ENCODE peak calls at places on chromosomes 13 and 19, in seven cellular contexts. One of them, this sample, is unnamed.

GRCh38 chr19:27735314-27735713 is 1477.6 kb downstream of the UQCRFS1 start:
- DNase-seq in H1: no peak
- DNase-seq in IMR-90: no peak
- DNase-seq in trophoblast cell: no peak
- DNase-seq in neuronal stem cell: no peak
- DNase-seq in H9: no peak
- DNase-seq in mesenchymal stem cell: no peak
- DNase-seq in this sample: no peak

GRCh38 chr19:13865578-13866462 is 11.1 kb upstream of the NANOS3 start:
- DNase-seq in IMR-90: no peak
- DNase-seq in neuronal stem cell: no peak
- DNase-seq in H9: no peak
- DNase-seq in trophoblast cell: no peak
- DNase-seq in H1: no peak
- DNase-seq in mesenchymal stem cell: no peak
- DNase-seq in this sample: no peak

GRCh38 chr19:11496391-11497163 is 9.1 kb downstream of the ZNF653 start:
- DNase-seq in trophoblast cell: peak
- DNase-seq in H1: peak
- DNase-seq in H9: peak
- DNase-seq in IMR-90: peak
- DNase-seq in neuronal stem cell: peak
- DNase-seq in mesenchymal stem cell: peak
- DNase-seq in this sample: peak

GRCh38 chr19:13526552-13526951 is 20.3 kb upstream of the CACNA1A start:
- DNase-seq in trophoblast cell: no peak
- DNase-seq in neuronal stem cell: no peak
- DNase-seq in IMR-90: peak
- DNase-seq in mesenchymal stem cell: no peak
- DNase-seq in H1: peak
- DNase-seq in H9: peak
- DNase-seq in this sample: peak

GRCh38 chr13:28470286-28470685 is 24.6 kb downstream of the FLT1 start:
- DNase-seq in IMR-90: no peak
- DNase-seq in mesenchymal stem cell: peak
- DNase-seq in H9: no peak
- DNase-seq in neuronal stem cell: no peak
- DNase-seq in H1: no peak
- DNase-seq in trophoblast cell: no peak
- DNase-seq in this sample: no peak

GRCh38 chr19:17579523-17580244 is 24.2 kb downstream of the COLGALT1 start:
- DNase-seq in mesenchymal stem cell: peak
- DNase-seq in neuronal stem cell: peak
- DNase-seq in H9: peak
- DNase-seq in H1: peak
- DNase-seq in trophoblast cell: peak
- DNase-seq in IMR-90: peak
- DNase-seq in this sample: peak

GRCh38 chr19:49558591-49558990 is 21.8 kb downstream of the NOSIP start:
- DNase-seq in mesenchymal stem cell: no peak
- DNase-seq in IMR-90: no peak
- DNase-seq in H1: no peak
- DNase-seq in trophoblast cell: no peak
- DNase-seq in H9: no peak
- DNase-seq in neuronal stem cell: no peak
- DNase-seq in this sample: no peak

GRCh38 chr13:111270765-111271164 is 49.7 kb upstream of the TEX29 start:
- DNase-seq in neuronal stem cell: no peak
- DNase-seq in H9: no peak
- DNase-seq in H1: peak
- DNase-seq in IMR-90: peak
- DNase-seq in trophoblast cell: no peak
- DNase-seq in mesenchymal stem cell: no peak
- DNase-seq in this sample: no peak

GRCh38 chr19:51417107-51417806 is at the start of gene SIGLEC10:
- DNase-seq in trophoblast cell: no peak
- DNase-seq in H1: no peak
- DNase-seq in H9: peak
- DNase-seq in IMR-90: no peak
- DNase-seq in neuronal stem cell: no peak
- DNase-seq in mesenchymal stem cell: no peak
- DNase-seq in this sample: no peak

GRCh38 chr19:56877069-56877715 is 36.7 kb upstream of the PEG3 start:
- DNase-seq in H1: no peak
- DNase-seq in mesenchymal stem cell: no peak
- DNase-seq in IMR-90: no peak
- DNase-seq in trophoblast cell: no peak
- DNase-seq in H9: no peak
- DNase-seq in neuronal stem cell: no peak
- DNase-seq in this sample: no peak

GRCh38 chr13:74290324-74290773 is 156.1 kb upstream of the KLF12 start:
- DNase-seq in IMR-90: peak
- DNase-seq in H1: no peak
- DNase-seq in trophoblast cell: no peak
- DNase-seq in mesenchymal stem cell: peak
- DNase-seq in H9: peak
- DNase-seq in neuronal stem cell: peak
- DNase-seq in this sample: peak

GRCh38 chr13:94143624-94144350 is 335.7 kb downstream of the DCT start:
- DNase-seq in H9: peak
- DNase-seq in neuronal stem cell: no peak
- DNase-seq in IMR-90: no peak
- DNase-seq in trophoblast cell: no peak
- DNase-seq in H1: no peak
- DNase-seq in mesenchymal stem cell: no peak
- DNase-seq in this sample: no peak

GRCh38 chr19:46210634-46211033 is 18.9 kb upstream of the IGFL1 start:
- DNase-seq in H9: no peak
- DNase-seq in trophoblast cell: no peak
- DNase-seq in IMR-90: no peak
- DNase-seq in mesenchymal stem cell: no peak
- DNase-seq in neuronal stem cell: no peak
- DNase-seq in H1: no peak
- DNase-seq in this sample: no peak

GRCh38 chr13:102346769-102347168 is 55.1 kb downstream of the FGF14 start:
- DNase-seq in neuronal stem cell: no peak
- DNase-seq in H9: no peak
- DNase-seq in mesenchymal stem cell: no peak
- DNase-seq in trophoblast cell: no peak
- DNase-seq in H1: no peak
- DNase-seq in IMR-90: no peak
- DNase-seq in this sample: no peak

GRCh38 chr19:1251233-1251502 is 2.8 kb downstream of the MIDN start:
- DNase-seq in H9: no peak
- DNase-seq in H1: no peak
- DNase-seq in mesenchymal stem cell: peak
- DNase-seq in trophoblast cell: peak
- DNase-seq in neuronal stem cell: no peak
- DNase-seq in IMR-90: peak
- DNase-seq in this sample: peak

GRCh38 chr13:43783820-43784219 is 3.0 kb downstream of the ENOX1 start:
- DNase-seq in neuronal stem cell: no peak
- DNase-seq in mesenchymal stem cell: peak
- DNase-seq in H9: no peak
- DNase-seq in IMR-90: peak
- DNase-seq in H1: no peak
- DNase-seq in trophoblast cell: peak
- DNase-seq in this sample: peak

GRCh38 chr19:19258589-19259338 is 14.3 kb downstream of the TM6SF2 start:
- DNase-seq in H9: no peak
- DNase-seq in IMR-90: no peak
- DNase-seq in H1: no peak
- DNase-seq in trophoblast cell: no peak
- DNase-seq in mesenchymal stem cell: no peak
- DNase-seq in neuronal stem cell: no peak
- DNase-seq in this sample: no peak

GRCh38 chr13:109100705-109101104 is 471.3 kb downstream of the MYO16 start:
- DNase-seq in IMR-90: no peak
- DNase-seq in H1: no peak
- DNase-seq in neuronal stem cell: no peak
- DNase-seq in trophoblast cell: no peak
- DNase-seq in H9: no peak
- DNase-seq in mesenchymal stem cell: no peak
- DNase-seq in this sample: peak

GRCh38 chr19:35090795-35091214 is 24.8 kb upstream of the FXYD3 start:
- DNase-seq in H1: peak
- DNase-seq in IMR-90: no peak
- DNase-seq in H9: peak
- DNase-seq in mesenchymal stem cell: no peak
- DNase-seq in neuronal stem cell: no peak
- DNase-seq in trophoblast cell: no peak
- DNase-seq in this sample: peak

GRCh38 chr19:36110487-36111199 is at the start of gene OVOL3:
- DNase-seq in H1: peak
- DNase-seq in IMR-90: no peak
- DNase-seq in H9: peak
- DNase-seq in trophoblast cell: no peak
- DNase-seq in mesenchymal stem cell: no peak
- DNase-seq in neuronal stem cell: no peak
- DNase-seq in this sample: peak

GRCh38 chr19:46032597-46033025 is 8.2 kb downstream of the IGFL4 start:
- DNase-seq in neuronal stem cell: no peak
- DNase-seq in mesenchymal stem cell: no peak
- DNase-seq in H1: no peak
- DNase-seq in trophoblast cell: no peak
- DNase-seq in IMR-90: no peak
- DNase-seq in H9: no peak
- DNase-seq in this sample: no peak

GRCh38 chr19:6969490-6969889 is 51.7 kb downstream of the MBD3L2B start:
- DNase-seq in H1: no peak
- DNase-seq in trophoblast cell: no peak
- DNase-seq in H9: no peak
- DNase-seq in IMR-90: no peak
- DNase-seq in mesenchymal stem cell: no peak
- DNase-seq in neuronal stem cell: no peak
- DNase-seq in this sample: no peak

GRCh38 chr19:6963259-6963852 is 57.9 kb downstream of the MBD3L2B start:
- DNase-seq in H1: no peak
- DNase-seq in mesenchymal stem cell: no peak
- DNase-seq in H9: no peak
- DNase-seq in neuronal stem cell: no peak
- DNase-seq in IMR-90: no peak
- DNase-seq in trophoblast cell: no peak
- DNase-seq in this sample: no peak

GRCh38 chr19:6958786-6959185 is 62.4 kb downstream of the MBD3L2B start:
- DNase-seq in neuronal stem cell: no peak
- DNase-seq in mesenchymal stem cell: no peak
- DNase-seq in trophoblast cell: no peak
- DNase-seq in IMR-90: no peak
- DNase-seq in H1: no peak
- DNase-seq in H9: no peak
- DNase-seq in this sample: no peak

GRCh38 chr19:6967962-6968361 is 53.3 kb downstream of the MBD3L2B start:
- DNase-seq in trophoblast cell: no peak
- DNase-seq in IMR-90: no peak
- DNase-seq in H1: no peak
- DNase-seq in neuronal stem cell: no peak
- DNase-seq in H9: no peak
- DNase-seq in mesenchymal stem cell: no peak
- DNase-seq in this sample: no peak

GRCh38 chr19:6963937-6964336 is 57.3 kb downstream of the MBD3L2B start:
- DNase-seq in H9: no peak
- DNase-seq in mesenchymal stem cell: no peak
- DNase-seq in trophoblast cell: no peak
- DNase-seq in neuronal stem cell: no peak
- DNase-seq in H1: peak
- DNase-seq in IMR-90: no peak
- DNase-seq in this sample: no peak
- H2BK5ac ChIP-seq in H9: no peak
- H2BK5ac ChIP-seq in mesenchymal stem cell: no peak
- H2BK5ac ChIP-seq in trophoblast cell: no peak
- H2BK5ac ChIP-seq in neuronal stem cell: no peak
- H2BK5ac ChIP-seq in H1: no peak
- H2BK5ac ChIP-seq in IMR-90: no peak
- H2BK5ac ChIP-seq in this sample: no peak

DNA sequence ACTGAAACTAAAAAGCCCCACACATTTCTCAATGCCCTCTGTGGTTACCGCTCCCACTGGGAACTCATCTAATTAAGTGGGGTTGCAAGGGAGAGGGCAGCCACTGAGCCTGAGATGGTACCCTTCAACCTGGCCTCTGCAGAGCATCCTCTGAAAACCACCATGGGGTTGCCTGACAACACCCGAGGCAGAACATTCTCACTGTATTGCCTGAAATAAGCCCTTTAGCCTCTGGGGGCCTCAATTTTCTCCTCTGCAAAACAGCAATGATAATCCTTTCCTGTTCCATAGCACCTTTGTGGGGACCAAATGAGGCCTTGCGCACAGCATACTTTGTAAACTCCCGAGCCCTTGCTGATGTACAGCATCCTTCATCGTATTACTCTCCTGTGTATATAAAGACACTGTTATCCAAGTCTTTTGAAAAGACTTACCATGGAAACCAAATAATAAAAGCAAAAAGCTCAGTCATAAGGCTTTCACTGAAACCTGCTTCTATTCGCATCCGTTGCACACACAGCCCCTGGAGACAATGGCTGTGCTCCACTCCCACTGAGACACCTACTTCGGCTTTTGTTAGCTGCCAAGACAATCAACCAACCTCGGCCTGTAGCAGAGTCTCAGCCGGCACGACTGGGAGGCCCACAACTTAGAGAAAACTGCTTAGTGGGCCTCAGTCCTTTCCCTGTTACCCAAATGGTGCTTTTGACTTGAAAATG is 276.0 kb downstream of the FOXO1 start:
- DNase-seq in trophoblast cell: no peak
- DNase-seq in neuronal stem cell: peak
- DNase-seq in H1: no peak
- DNase-seq in H9: no peak
- DNase-seq in IMR-90: no peak
- DNase-seq in mesenchymal stem cell: no peak
- DNase-seq in this sample: no peak
- H2BK5ac ChIP-seq in trophoblast cell: no peak
- H2BK5ac ChIP-seq in neuronal stem cell: no peak
- H2BK5ac ChIP-seq in H1: no peak
- H2BK5ac ChIP-seq in H9: no peak
- H2BK5ac ChIP-seq in IMR-90: no peak
- H2BK5ac ChIP-seq in mesenchymal stem cell: no peak
- H2BK5ac ChIP-seq in this sample: no peak

DNA sequence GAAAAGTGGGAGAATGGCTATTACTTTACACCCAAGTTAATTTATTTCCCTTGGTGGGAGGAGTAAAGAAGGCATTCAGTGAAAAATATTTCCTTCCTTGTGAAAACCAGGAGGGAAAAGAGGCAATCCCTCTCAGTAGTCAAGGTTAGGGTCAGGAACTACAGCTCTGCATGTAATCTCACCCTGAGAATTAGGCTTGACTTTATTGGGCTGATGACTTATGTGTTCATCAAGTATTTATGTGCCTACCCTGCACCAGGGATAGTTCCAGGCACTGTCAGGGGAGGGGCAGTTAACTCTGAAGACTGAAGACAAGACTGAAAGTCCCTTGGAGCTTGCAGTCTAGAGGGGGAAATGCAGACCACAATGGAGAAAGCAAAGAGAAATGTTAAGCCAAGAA is 281.7 kb downstream of the DLEU7 start:
- DNase-seq in IMR-90: no peak
- DNase-seq in H9: no peak
- DNase-seq in trophoblast cell: no peak
- DNase-seq in neuronal stem cell: no peak
- DNase-seq in mesenchymal stem cell: no peak
- DNase-seq in H1: no peak
- DNase-seq in this sample: no peak
- H2BK5ac ChIP-seq in IMR-90: no peak
- H2BK5ac ChIP-seq in H9: no peak
- H2BK5ac ChIP-seq in trophoblast cell: no peak
- H2BK5ac ChIP-seq in neuronal stem cell: no peak
- H2BK5ac ChIP-seq in mesenchymal stem cell: no peak
- H2BK5ac ChIP-seq in H1: no peak
- H2BK5ac ChIP-seq in this sample: no peak

GRCh38 chr13:41925014-41925413 is 35.9 kb downstream of the VWA8 start:
- DNase-seq in neuronal stem cell: no peak
- DNase-seq in IMR-90: no peak
- DNase-seq in mesenchymal stem cell: no peak
- DNase-seq in H9: no peak
- DNase-seq in H1: no peak
- DNase-seq in trophoblast cell: no peak
- DNase-seq in this sample: no peak
- H2BK5ac ChIP-seq in neuronal stem cell: no peak
- H2BK5ac ChIP-seq in IMR-90: no peak
- H2BK5ac ChIP-seq in mesenchymal stem cell: no peak
- H2BK5ac ChIP-seq in H9: no peak
- H2BK5ac ChIP-seq in H1: no peak
- H2BK5ac ChIP-seq in trophoblast cell: no peak
- H2BK5ac ChIP-seq in this sample: no peak

This sample was measured in mesendoderm.